ENCODE peak calls at places on chromosome 21, in five cellular contexts. One of them, this sample, is unnamed.

GRCh38 chr21:43604505-43605204 is 54.6 kb downstream of the HSF2BP start:
- DNase-seq in HCT116: no peak
- DNase-seq in H1: no peak
- DNase-seq in GM12878: no peak
- DNase-seq in HepG2: no peak
- DNase-seq in this sample: no peak

GRCh38 chr21:17250651-17251294 is 262.1 kb upstream of the CXADR start:
- DNase-seq in HCT116: no peak
- DNase-seq in H1: no peak
- DNase-seq in GM12878: no peak
- DNase-seq in HepG2: no peak
- DNase-seq in this sample: no peak

GRCh38 chr21:41766883-41767605 is at the start of gene RIPK4:
- DNase-seq in HCT116: peak; percentile 73
- DNase-seq in H1: peak; percentile 44
- DNase-seq in GM12878: peak; percentile 19
- DNase-seq in HepG2: peak; percentile 76
- DNase-seq in this sample: no peak

GRCh38 chr21:25862596-25862995 is 127.8 kb downstream of the GABPA start:
- DNase-seq in HCT116: peak; percentile 18
- DNase-seq in H1: no peak
- DNase-seq in GM12878: no peak
- DNase-seq in HepG2: peak; percentile 12
- DNase-seq in this sample: peak; percentile 55

GRCh38 chr21:41604583-41605041 is 96.7 kb upstream of the TMPRSS2 start:
- DNase-seq in HCT116: no peak
- DNase-seq in H1: no peak
- DNase-seq in GM12878: no peak
- DNase-seq in HepG2: no peak
- DNase-seq in this sample: no peak

GRCh38 chr21:26572668-26573381 is at the start of gene CYYR1:
- DNase-seq in HCT116: no peak
- DNase-seq in H1: peak; percentile 13
- DNase-seq in GM12878: no peak
- DNase-seq in HepG2: no peak
- DNase-seq in this sample: no peak

GRCh38 chr21:43921602-43921978 is 56.6 kb downstream of the AGPAT3 start:
- DNase-seq in HCT116: no peak
- DNase-seq in H1: no peak
- DNase-seq in GM12878: peak; percentile 39
- DNase-seq in HepG2: peak; percentile 64
- DNase-seq in this sample: peak; percentile 31

GRCh38 chr21:18369115-18369514 is 34.5 kb downstream of the TMPRSS15 start:
- DNase-seq in HCT116: no peak
- DNase-seq in H1: no peak
- DNase-seq in GM12878: no peak
- DNase-seq in HepG2: peak; percentile 2
- DNase-seq in this sample: no peak

GRCh38 chr21:42684109-42684916 is 30.9 kb downstream of the PDE9A start:
- DNase-seq in HCT116: no peak
- DNase-seq in H1: no peak
- DNase-seq in GM12878: no peak
- DNase-seq in HepG2: no peak
- DNase-seq in this sample: no peak

GRCh38 chr21:42991992-42992740 is 17.8 kb downstream of the PKNOX1 start:
- DNase-seq in HCT116: no peak
- DNase-seq in H1: no peak
- DNase-seq in GM12878: no peak
- DNase-seq in HepG2: no peak
- DNase-seq in this sample: peak; percentile 54

GRCh38 chr21:42238185-42238934 is 19.4 kb downstream of the ABCG1 start:
- DNase-seq in HCT116: no peak
- DNase-seq in H1: no peak
- DNase-seq in GM12878: peak; percentile 57
- DNase-seq in HepG2: no peak
- DNase-seq in this sample: no peak

GRCh38 chr21:15000076-15000475 is 64.7 kb downstream of the NRIP1 start:
- DNase-seq in HCT116: no peak
- DNase-seq in H1: no peak
- DNase-seq in GM12878: no peak
- DNase-seq in HepG2: no peak
- DNase-seq in this sample: no peak

GRCh38 chr21:44801468-44802395 is at the start of gene UBE2G2:
- DNase-seq in HCT116: peak; percentile 27
- DNase-seq in H1: no peak
- DNase-seq in GM12878: no peak
- DNase-seq in HepG2: peak; percentile 59
- DNase-seq in this sample: peak; percentile 97

GRCh38 chr21:18249542-18250152 is 5.0 kb downstream of the CHODL start:
- DNase-seq in HCT116: no peak
- DNase-seq in H1: no peak
- DNase-seq in GM12878: no peak
- DNase-seq in HepG2: no peak
- DNase-seq in this sample: no peak

GRCh38 chr21:38861006-38861405 is 55.3 kb downstream of the ETS2 start:
- DNase-seq in HCT116: no peak
- DNase-seq in H1: no peak
- DNase-seq in GM12878: no peak
- DNase-seq in HepG2: no peak
- DNase-seq in this sample: no peak

GRCh38 chr21:32064511-32064910 is 191.7 kb downstream of the HUNK start:
- DNase-seq in HCT116: no peak
- DNase-seq in H1: no peak
- DNase-seq in GM12878: no peak
- DNase-seq in HepG2: no peak
- DNase-seq in this sample: no peak

GRCh38 chr21:38236232-38236631 is 20.6 kb upstream of the KCNJ15 start:
- DNase-seq in HCT116: no peak
- DNase-seq in H1: no peak
- DNase-seq in GM12878: no peak
- DNase-seq in HepG2: no peak
- DNase-seq in this sample: no peak

GRCh38 chr21:26881504-26882228 is 36.5 kb upstream of the ADAMTS1 start:
- DNase-seq in HCT116: no peak
- DNase-seq in H1: no peak
- DNase-seq in GM12878: no peak
- DNase-seq in HepG2: no peak
- DNase-seq in this sample: no peak

GRCh38 chr21:21682172-21682571 is 684.0 kb downstream of the NCAM2 start:
- DNase-seq in HCT116: no peak
- DNase-seq in H1: no peak
- DNase-seq in GM12878: no peak
- DNase-seq in HepG2: no peak
- DNase-seq in this sample: no peak

GRCh38 chr21:40049031-40049958 is 182.1 kb downstream of the PCP4 start:
- DNase-seq in HCT116: no peak
- DNase-seq in H1: no peak
- DNase-seq in GM12878: no peak
- DNase-seq in HepG2: no peak
- DNase-seq in this sample: no peak

GRCh38 chr21:38936237-38936636 is 130.5 kb downstream of the ETS2 start:
- DNase-seq in HCT116: no peak
- DNase-seq in H1: no peak
- DNase-seq in GM12878: no peak
- DNase-seq in HepG2: no peak
- DNase-seq in this sample: no peak

GRCh38 chr21:41068411-41069304 is 99.3 kb upstream of the BACE2 start:
- DNase-seq in HCT116: peak; percentile 23
- DNase-seq in H1: peak; percentile 77
- DNase-seq in GM12878: no peak
- DNase-seq in HepG2: peak; percentile 50
- DNase-seq in this sample: peak; percentile 84

GRCh38 chr21:26958792-26959191 is 8.1 kb downstream of the ADAMTS5 start:
- DNase-seq in HCT116: no peak
- DNase-seq in H1: no peak
- DNase-seq in GM12878: no peak
- DNase-seq in HepG2: no peak
- DNase-seq in this sample: no peak

GRCh38 chr21:33394260-33394659 is 9.0 kb upstream of the IFNGR2 start:
- DNase-seq in HCT116: no peak
- DNase-seq in H1: no peak
- DNase-seq in GM12878: no peak
- DNase-seq in HepG2: no peak
- DNase-seq in this sample: no peak

GRCh38 chr21:44708213-44708865 is 3.0 kb downstream of the TSPEAR start:
- DNase-seq in HCT116: no peak
- DNase-seq in H1: no peak
- DNase-seq in GM12878: no peak
- DNase-seq in HepG2: no peak
- DNase-seq in this sample: no peak

GRCh38 chr21:30251781-30252180 is 31.0 kb downstream of the KRTAP24-1 start:
- DNase-seq in HCT116: no peak
- DNase-seq in H1: no peak
- DNase-seq in GM12878: no peak
- DNase-seq in HepG2: no peak
- DNase-seq in this sample: no peak

GRCh38 chr21:38968887-38969543 is 163.3 kb downstream of the ETS2 start:
- DNase-seq in HCT116: no peak
- DNase-seq in H1: no peak
- DNase-seq in GM12878: no peak
- DNase-seq in HepG2: peak; percentile 70
- DNase-seq in this sample: no peak

GRCh38 chr21:26918318-26919065 is 48.4 kb downstream of the ADAMTS5 start:
- DNase-seq in HCT116: no peak
- DNase-seq in H1: no peak
- DNase-seq in GM12878: no peak
- DNase-seq in HepG2: no peak
- DNase-seq in this sample: no peak

GRCh38 chr21:42580076-42580792 is 66.6 kb downstream of the SLC37A1 start:
- DNase-seq in HCT116: no peak
- DNase-seq in H1: no peak
- DNase-seq in GM12878: no peak
- DNase-seq in HepG2: no peak
- DNase-seq in this sample: no peak

DNA sequence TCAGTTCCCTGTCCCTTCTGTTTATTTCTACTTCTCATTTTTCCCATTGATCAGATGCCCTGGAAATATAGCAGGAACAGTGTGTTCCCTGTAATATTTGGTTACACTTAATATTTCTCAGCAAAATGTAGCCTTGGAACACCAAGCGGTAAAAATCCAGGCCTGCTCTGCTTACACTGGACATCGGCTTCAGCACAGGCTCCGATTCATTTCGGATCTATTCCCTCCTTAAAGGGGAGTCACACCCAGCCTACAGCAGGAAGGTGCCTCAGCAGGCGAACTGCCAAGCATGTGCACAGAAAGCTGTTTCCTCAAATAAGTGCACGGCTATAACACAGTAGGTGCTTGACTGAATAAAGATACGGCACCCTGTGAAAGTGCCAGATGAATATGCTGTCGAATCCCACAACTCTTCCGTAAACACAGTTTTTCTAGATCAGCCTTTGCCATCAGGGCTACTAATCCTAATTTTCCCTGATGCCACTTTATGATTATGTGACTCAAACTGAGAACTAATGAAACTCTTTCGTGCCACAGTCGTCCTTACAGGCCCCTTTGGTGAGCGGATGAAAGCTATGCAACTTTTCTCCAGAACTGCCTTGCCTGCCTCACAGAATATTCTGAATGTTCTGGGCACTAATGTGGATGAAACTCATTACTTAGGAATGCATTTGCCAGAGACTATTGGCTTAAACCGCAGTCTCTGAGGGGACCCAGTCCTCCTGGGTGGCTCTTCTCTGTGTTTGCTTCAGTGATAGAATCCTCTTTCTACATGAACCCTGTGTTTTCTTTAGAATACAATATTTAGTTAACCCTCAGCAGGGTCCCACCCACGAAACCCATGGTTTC is 275.5 kb upstream of the RUNX1 start:
- DNase-seq in HCT116: no peak
- DNase-seq in H1: no peak
- DNase-seq in GM12878: no peak
- DNase-seq in HepG2: no peak
- DNase-seq in this sample: no peak
- TF ChIP-seq SRF in HCT116: no peak
- TF ChIP-seq SRF in H1: no peak
- TF ChIP-seq SRF in GM12878: no peak
- TF ChIP-seq SRF in HepG2: no peak
- TF ChIP-seq SRF in this sample: no peak

GRCh38 chr21:29250642-29251041 is 48.1 kb upstream of the BACH1 start:
- DNase-seq in HCT116: no peak
- DNase-seq in H1: no peak
- DNase-seq in GM12878: no peak
- DNase-seq in HepG2: no peak
- DNase-seq in this sample: no peak
- TF ChIP-seq SRF in HCT116: no peak
- TF ChIP-seq SRF in H1: no peak
- TF ChIP-seq SRF in GM12878: no peak
- TF ChIP-seq SRF in HepG2: no peak
- TF ChIP-seq SRF in this sample: no peak

DNA sequence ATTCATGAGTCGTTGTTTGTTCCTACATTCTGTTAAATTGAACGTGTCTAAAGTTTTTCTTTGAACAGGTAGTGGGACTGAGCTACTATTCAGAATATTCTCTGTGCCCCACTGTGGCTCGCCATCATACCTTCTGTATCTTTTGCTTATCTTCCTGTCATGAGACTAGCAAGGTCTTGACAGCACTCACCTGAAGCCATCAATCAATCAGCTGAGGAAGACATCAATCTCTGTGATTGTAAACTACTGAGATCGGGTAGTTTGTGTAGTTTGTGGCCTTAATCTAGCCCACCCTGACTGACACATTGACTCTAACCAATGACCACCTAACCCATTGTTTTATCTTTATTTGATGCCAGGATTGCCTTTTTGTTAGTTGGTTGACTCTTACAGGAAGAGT is 17.7 kb upstream of the RUNX1 start:
- DNase-seq in HCT116: no peak
- DNase-seq in H1: no peak
- DNase-seq in GM12878: no peak
- DNase-seq in HepG2: no peak
- DNase-seq in this sample: no peak
- TF ChIP-seq SRF in HCT116: no peak
- TF ChIP-seq SRF in H1: no peak
- TF ChIP-seq SRF in GM12878: no peak
- TF ChIP-seq SRF in HepG2: no peak
- TF ChIP-seq SRF in this sample: no peak

GRCh38 chr21:45891388-45892155 is 90.0 kb upstream of the COL6A1 start:
- DNase-seq in HCT116: no peak
- DNase-seq in H1: no peak
- DNase-seq in GM12878: no peak
- DNase-seq in HepG2: no peak
- DNase-seq in this sample: no peak
- TF ChIP-seq SRF in HCT116: no peak
- TF ChIP-seq SRF in H1: no peak
- TF ChIP-seq SRF in GM12878: no peak
- TF ChIP-seq SRF in HepG2: no peak
- TF ChIP-seq SRF in this sample: no peak

GRCh38 chr21:37072239-37072987 is 458 bp downstream of the PIGP start:
- DNase-seq in HCT116: no peak
- DNase-seq in H1: no peak
- DNase-seq in GM12878: no peak
- DNase-seq in HepG2: no peak
- DNase-seq in this sample: peak; percentile 76
- TF ChIP-seq SRF in HCT116: no peak
- TF ChIP-seq SRF in H1: no peak
- TF ChIP-seq SRF in GM12878: no peak
- TF ChIP-seq SRF in HepG2: no peak
- TF ChIP-seq SRF in this sample: no peak

GRCh38 chr21:34553199-34553952 is 41.4 kb upstream of the KCNE1 start:
- DNase-seq in HCT116: peak; percentile 10
- DNase-seq in H1: no peak
- DNase-seq in GM12878: no peak
- DNase-seq in HepG2: no peak
- DNase-seq in this sample: no peak
- TF ChIP-seq SRF in HCT116: no peak
- TF ChIP-seq SRF in H1: no peak
- TF ChIP-seq SRF in GM12878: no peak
- TF ChIP-seq SRF in HepG2: no peak
- TF ChIP-seq SRF in this sample: no peak

This sample was measured in K562.